ENCODE peak calls at places on chromosomes 16 and 17, in seven cellular contexts. R, E, H, A, B, G and Q are unnamed samples.
A peak's percentile ranks its signal among the peaks of the same experiment; 100 is the strongest.

GRCh38 chr16:87733190-87733589 is 32.6 kb downstream of the KLHDC4 start:
- DNase-seq in R (no peak), E (no peak), H (no peak), A (no peak), B (no peak), G (no peak), Q (no peak)

GRCh38 chr16:80846275-80847013 is 42.0 kb upstream of the CDYL2 start:
- DNase-seq in R (no peak), E (no peak), H (no peak), A (no peak), B (no peak), G (no peak), Q (no peak)

GRCh38 chr17:17527534-17527933 is 31.3 kb upstream of the RASD1 start:
- DNase-seq in R (no peak), E (no peak), H (no peak), A (no peak), B (no peak), G (peak; percentile 2), Q (no peak)

GRCh38 chr16:83554096-83554495 is 253.7 kb upstream of the HSBP1 start:
- DNase-seq in R (no peak), E (no peak), H (peak; percentile 41), A (no peak), B (no peak), G (no peak), Q (no peak)

GRCh38 chr17:58205936-58206335 is 13.1 kb downstream of the MKS1 start:
- DNase-seq in R (no peak), E (no peak), H (no peak), A (no peak), B (no peak), G (no peak), Q (no peak)

GRCh38 chr16:80923356-80923755 is 83.3 kb downstream of the CMC2 start:
- DNase-seq in R (no peak), E (no peak), H (no peak), A (no peak), B (no peak), G (no peak), Q (no peak)

GRCh38 chr16:27398894-27399853 is 2.8 kb upstream of the IL21R start:
- DNase-seq in R (no peak), E (no peak), H (no peak), A (no peak), B (no peak), G (no peak), Q (peak; percentile 83)

GRCh38 chr16:53085539-53086450 is 31.0 kb downstream of the CHD9 start:
- DNase-seq in R (no peak), E (no peak), H (peak; percentile 79), A (peak; percentile 61), B (no peak), G (peak; percentile 75), Q (no peak)

GRCh38 chr16:85168732-85169256 is 56.5 kb upstream of the CIBAR2 start:
- DNase-seq in R (peak; percentile 85), E (peak; percentile 74), H (peak; percentile 55), A (peak; percentile 61), B (peak; percentile 86), G (peak; percentile 78), Q (no peak)

GRCh38 chr17:1228752-1229353 is 41.4 kb upstream of the BHLHA9 start:
- DNase-seq in R (no peak), E (no peak), H (no peak), A (no peak), B (peak; percentile 24), G (no peak), Q (no peak)

GRCh38 chr17:80123791-80124190 is 22.4 kb downstream of the GAA start:
- DNase-seq in R (no peak), E (no peak), H (peak; percentile 41), A (peak; percentile 46), B (no peak), G (no peak), Q (no peak)

GRCh38 chr17:54948380-54948779 is 20.1 kb downstream of the COX11 start:
- DNase-seq in R (no peak), E (no peak), H (peak; percentile 51), A (peak; percentile 93), B (no peak), G (no peak), Q (no peak)

GRCh38 chr17:47816111-47816735 is 5.4 kb downstream of the OSBPL7 start:
- DNase-seq in R (no peak), E (no peak), H (no peak), A (no peak), B (no peak), G (no peak), Q (no peak)

GRCh38 chr17:64306850-64307463 is 43.9 kb upstream of the TEX2 start:
- DNase-seq in R (peak; percentile 67), E (peak; percentile 69), H (peak; percentile 81), A (peak; percentile 83), B (peak; percentile 74), G (peak; percentile 66), Q (peak; percentile 33)

GRCh38 chr17:74779948-74780400 is 3.8 kb upstream of the NAT9 start:
- DNase-seq in R (no peak), E (no peak), H (no peak), A (no peak), B (no peak), G (no peak), Q (peak; percentile 91)

GRCh38 chr17:80111702-80112470 is 10.5 kb downstream of the GAA start:
- DNase-seq in R (no peak), E (no peak), H (no peak), A (no peak), B (no peak), G (no peak), Q (no peak)

DNA sequence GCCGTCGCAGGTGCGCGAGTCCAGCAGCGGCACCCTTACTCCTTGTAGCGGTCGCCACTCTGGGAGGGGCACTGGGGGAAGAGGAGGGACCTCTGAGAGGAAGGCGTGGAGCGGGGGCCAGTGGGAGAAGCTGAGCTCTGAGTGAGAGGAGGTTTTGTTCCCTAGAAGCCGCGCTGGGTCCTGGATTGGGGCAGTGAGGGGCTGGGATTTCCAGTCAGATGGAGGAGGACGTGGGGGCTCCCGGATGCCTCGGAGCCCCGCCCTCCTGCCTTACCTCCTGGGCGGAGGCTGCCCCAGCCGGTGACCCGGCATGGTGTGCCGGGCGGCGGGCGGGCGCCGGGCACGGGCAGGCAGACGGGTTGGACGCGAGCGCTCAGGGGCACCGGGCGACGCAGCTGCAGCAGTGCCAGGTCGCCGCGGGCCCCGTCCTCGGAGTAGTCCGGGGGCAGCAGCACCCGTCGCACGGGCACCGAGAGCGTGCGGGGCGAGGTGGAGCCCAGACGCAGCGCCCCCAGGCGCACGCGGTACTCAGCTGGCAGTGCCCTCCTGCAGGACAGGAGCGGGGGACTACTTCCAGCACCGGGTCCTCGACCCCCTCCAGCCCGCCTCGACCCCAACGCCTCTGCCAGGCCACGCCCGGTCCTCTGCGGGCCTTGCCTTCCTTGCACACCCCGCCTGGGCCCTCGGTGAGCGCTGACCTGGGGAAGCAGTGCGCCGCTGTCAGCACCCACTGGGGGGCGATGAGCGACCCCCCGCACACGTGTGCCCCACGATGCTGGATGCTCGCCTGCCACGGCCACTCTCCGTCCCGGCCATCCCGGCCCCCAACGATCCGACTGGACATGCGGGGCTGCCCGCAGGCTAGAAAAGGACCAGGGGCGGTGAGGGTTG is 2.0 kb downstream of the PRSS33 start:
- DNase-seq in R (no peak), E (no peak), H (no peak), A (no peak), B (no peak), G (no peak), Q (no peak)
- TF ChIP-seq CTCF in R (no peak), E (peak; percentile 11), H (peak; percentile 13), A (no peak), B (peak; percentile 13), G (no peak), Q (no peak)

DNA sequence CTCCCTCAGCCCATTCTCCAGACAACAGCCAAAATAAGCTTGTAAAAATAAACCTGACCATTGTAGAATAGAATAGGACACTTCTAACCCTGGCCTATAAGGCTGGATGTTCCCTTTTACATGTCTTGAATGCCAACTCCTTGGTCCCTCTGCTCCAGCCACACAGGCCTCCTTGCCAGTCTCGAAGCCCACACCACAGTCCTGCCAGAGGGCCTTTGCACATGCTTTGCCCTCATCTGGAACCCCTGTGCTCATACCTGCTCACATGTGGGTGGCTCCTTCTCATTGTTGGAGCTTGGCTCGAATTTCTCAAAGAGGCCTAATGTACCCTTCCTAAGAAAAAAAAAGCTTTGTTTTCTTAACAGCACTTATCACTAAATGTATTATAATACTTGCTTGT is 5.4 kb upstream of the SLC12A3 start:
- DNase-seq in R (no peak), E (no peak), H (no peak), A (no peak), B (no peak), G (no peak), Q (no peak)
- H3K4me3 ChIP-seq in R (no peak overlapping the region), E (no peak overlapping the region), H (no peak overlapping the region), A (no peak overlapping the region), B (no peak overlapping the region), G (no peak overlapping the region), Q (no peak overlapping the region)

GRCh38 chr17:45732926-45733505 is 51.1 kb upstream of the CRHR1 start:
- DNase-seq in R (no peak), E (no peak), H (no peak), A (no peak), B (no peak), G (no peak), Q (no peak)

GRCh38 chr17:45730192-45730591 is 53.9 kb upstream of the CRHR1 start:
- DNase-seq in R (no peak), E (no peak), H (no peak), A (no peak), B (no peak), G (no peak), Q (no peak)

GRCh38 chr17:45731459-45731858 is 52.7 kb upstream of the CRHR1 start:
- DNase-seq in R (no peak), E (no peak), H (no peak), A (no peak), B (no peak), G (no peak), Q (no peak)

GRCh38 chr17:45733781-45734180 is 50.3 kb upstream of the CRHR1 start:
- DNase-seq in R (no peak), E (no peak), H (no peak), A (no peak), B (no peak), G (no peak), Q (no peak)

GRCh38 chr17:45729284-45729907 is 54.7 kb upstream of the CRHR1 start:
- DNase-seq in R (no peak), E (no peak), H (no peak), A (no peak), B (no peak), G (no peak), Q (no peak)
- TF ChIP-seq CTCF in R (no peak), E (no peak), H (no peak), A (no peak), B (no peak), G (no peak), Q (no peak)

DNA sequence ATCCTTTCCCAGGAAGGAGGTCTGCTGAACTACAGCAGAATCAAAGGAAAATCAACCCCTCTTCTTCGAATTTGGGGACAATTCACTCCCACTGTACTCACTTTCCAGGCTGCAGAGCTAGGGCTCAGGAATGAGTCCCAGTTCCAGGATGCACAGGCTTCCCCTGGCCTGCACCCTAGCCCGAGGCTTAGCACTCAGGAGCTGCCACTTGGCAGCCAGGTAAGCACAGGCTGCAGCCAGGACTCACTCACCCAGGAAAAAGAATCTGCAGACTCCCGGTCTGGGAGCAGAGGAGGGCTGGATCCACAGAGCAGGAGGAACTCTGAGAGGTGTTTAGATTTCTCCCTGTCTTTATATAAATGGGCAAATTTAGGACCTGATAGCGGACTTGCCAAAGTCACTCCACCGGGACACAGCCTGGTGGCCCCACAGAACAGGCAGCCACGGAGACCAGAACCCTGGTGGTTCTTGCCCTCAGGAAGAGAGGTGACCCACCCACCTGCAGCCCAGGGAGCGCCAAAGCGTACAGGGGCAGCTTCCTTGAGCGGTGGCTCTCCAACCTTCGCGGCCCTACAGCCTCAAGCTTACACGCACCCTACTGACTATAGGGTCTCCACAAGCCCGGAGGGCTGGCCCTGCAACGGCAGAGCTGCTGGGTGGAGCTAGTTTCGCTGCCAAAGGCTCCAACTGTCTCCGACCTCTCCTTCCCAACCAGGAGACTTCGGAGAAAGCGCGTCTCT is 4.8 kb downstream of the CBLN1 start:
- DNase-seq in R (no peak), E (no peak), H (no peak), A (no peak), B (peak; percentile 49), G (no peak), Q (no peak)
- H3K4me3 ChIP-seq in R (no peak overlapping the region), E (no peak overlapping the region), H (no peak overlapping the region), A (no peak overlapping the region), B (no peak overlapping the region), G (no peak overlapping the region), Q (no peak overlapping the region)